ENCODE peak calls at places on chromosome 9, in ten cellular contexts. G, U, B, Z, Q, V, S, O, K and N are unnamed samples.
A peak's percentile ranks its signal among the peaks of the same experiment; 100 is the strongest.

GRCh38 chr9:94663139-94663538 is 23.8 kb upstream of the FBP1 start:
- DNase-seq in Q (no peak), Z (no peak), G (no peak), B (no peak), S (no peak), O (no peak), K (no peak), U (no peak), V (no peak), N (no peak)

GRCh38 chr9:134967547-134967930 is 49.8 kb upstream of the FCN1 start:
- DNase-seq in Q (no peak), G (no peak), K (no peak), U (no peak), S (peak; percentile 49), Z (no peak), O (no peak), B (no peak), V (no peak), N (no peak)

GRCh38 chr9:71675857-71676165 is 92.5 kb downstream of the CEMIP2 start:
- DNase-seq in S (no peak), U (no peak), Q (no peak), G (no peak), K (no peak), B (no peak), V (no peak), Z (no peak), O (peak; percentile 27), N (no peak)

GRCh38 chr9:87255437-87256155 is 242.1 kb upstream of the DAPK1 start:
- DNase-seq in V (no peak), S (no peak), G (no peak), Z (no peak), U (no peak), Q (no peak), B (no peak), O (no peak), K (no peak), N (no peak)

GRCh38 chr9:108620767-108621166 is 235.0 kb downstream of the ACTL7B start:
- DNase-seq in V (no peak), G (no peak), B (no peak), U (no peak), S (no peak), O (no peak), Q (no peak), Z (no peak), K (no peak), N (no peak)

GRCh38 chr9:112601646-112602045 is 115.0 kb downstream of the KIAA1958 start:
- DNase-seq in S (no peak), Q (no peak), U (no peak), K (no peak), G (no peak), O (no peak), Z (no peak), B (no peak), V (no peak), N (no peak)

GRCh38 chr9:99485461-99485860 is 263.4 kb downstream of the SEC61B start:
- DNase-seq in B (no peak), G (no peak), K (no peak), Q (no peak), V (no peak), Z (no peak), O (no peak), S (no peak), U (no peak), N (no peak)

GRCh38 chr9:5587024-5587423 is 41.9 kb upstream of the RIC1 start:
- DNase-seq in Z (no peak), V (no peak), G (no peak), O (no peak), B (no peak), Q (no peak), U (no peak), S (no peak), K (no peak), N (no peak)

GRCh38 chr9:34522971-34523797 is at the start of gene ENHO:
- DNase-seq in U (peak; percentile 79), V (peak; percentile 81), K (peak; percentile 71), S (peak; percentile 95), G (peak; percentile 80), Q (peak; percentile 91), Z (peak; percentile 90), B (peak; percentile 99), O (peak; percentile 90), N (peak; percentile 28)

GRCh38 chr9:115640887-115641286 is 512.7 kb upstream of the PAPPA start:
- DNase-seq in O (no peak), U (no peak), K (no peak), G (peak; percentile 4), V (no peak), S (no peak), B (no peak), Z (no peak), Q (no peak), N (no peak)

GRCh38 chr9:83138422-83139135 is 75.6 kb upstream of the RASEF start:
- DNase-seq in B (no peak), Z (no peak), U (no peak), O (no peak), S (no peak), Q (no peak), K (no peak), V (no peak), G (no peak), N (no peak)

GRCh38 chr9:83199240-83199639 is 136.3 kb upstream of the RASEF start:
- DNase-seq in Z (peak; percentile 53), Q (no peak), K (peak; percentile 43), S (no peak), B (no peak), G (peak; percentile 46), U (peak; percentile 37), V (peak; percentile 25), O (peak; percentile 32), N (no peak)

GRCh38 chr9:126809068-126809467 is 4.2 kb downstream of the ZBTB43 start:
- DNase-seq in S (no peak), U (no peak), V (no peak), Z (no peak), Q (no peak), O (no peak), K (no peak), B (no peak), G (no peak), N (no peak)

GRCh38 chr9:137317979-137318511 is 16.0 kb upstream of the NRARP start:
- DNase-seq in S (peak; percentile 69), K (no peak), G (no peak), U (no peak), Q (no peak), Z (no peak), V (no peak), O (no peak), B (peak; percentile 35), N (no peak)

GRCh38 chr9:14346826-14347407 is 33.0 kb upstream of the NFIB start:
- DNase-seq in K (no peak), V (peak; percentile 41), Q (no peak), G (no peak), O (no peak), S (no peak), U (no peak), Z (no peak), B (peak; percentile 50), N (no peak)

GRCh38 chr9:98107926-98108325 is 11.1 kb downstream of the TRIM14 start:
- DNase-seq in V (no peak), Q (no peak), S (no peak), G (no peak), K (no peak), Z (no peak), O (no peak), B (no peak), U (no peak), N (no peak)

GRCh38 chr9:114087721-114088120 is 9.6 kb upstream of the AMBP start:
- DNase-seq in O (no peak), S (peak; percentile 50), V (no peak), Z (no peak), K (no peak), B (no peak), U (no peak), Q (no peak), G (no peak), N (no peak)

GRCh38 chr9:1047605-1048235 is 2.4 kb upstream of the DMRT2 start:
- DNase-seq in Z (no peak), V (no peak), S (no peak), Q (no peak), U (no peak), B (no peak), O (peak; percentile 10), K (no peak), G (no peak), N (no peak)

GRCh38 chr9:12681620-12682019 is 11.6 kb upstream of the TYRP1 start:
- DNase-seq in U (no peak), Q (no peak), G (no peak), O (no peak), Z (no peak), V (no peak), S (no peak), K (no peak), B (no peak), N (no peak)

GRCh38 chr9:114029311-114030170 is 48.6 kb downstream of the AMBP start:
- DNase-seq in S (no peak), Z (peak; percentile 6), O (no peak), V (no peak), B (no peak), G (no peak), Q (peak; percentile 9), U (peak; percentile 8), K (no peak), N (no peak)

GRCh38 chr9:37978983-37979382 is 75.1 kb upstream of the SLC25A51 start:
- DNase-seq in G (no peak), Z (no peak), Q (no peak), V (no peak), B (no peak), U (no peak), O (no peak), S (peak; percentile 21), K (no peak), N (no peak)

GRCh38 chr9:123269316-123269715 is 930 bp upstream of the STRBP start:
- DNase-seq in Q (no peak), S (no peak), O (no peak), U (no peak), V (no peak), G (no peak), Z (no peak), K (no peak), B (no peak), N (no peak)

GRCh38 chr9:134061688-134062371 is 6.0 kb downstream of the BRD3 start:
- DNase-seq in K (no peak), B (peak; percentile 36), O (no peak), U (no peak), S (peak; percentile 78), G (no peak), V (no peak), Q (no peak), Z (no peak), N (no peak)

GRCh38 chr9:123682746-123683145 is 247.2 kb downstream of the DENND1A start:
- DNase-seq in K (no peak), S (no peak), Z (no peak), G (no peak), O (no peak), B (no peak), Q (no peak), V (no peak), U (no peak), N (no peak)

GRCh38 chr9:110960288-110960687 is 78.0 kb downstream of the LPAR1 start:
- DNase-seq in B (no peak), Q (no peak), V (no peak), G (no peak), Z (no peak), O (no peak), U (no peak), S (no peak), K (no peak), N (no peak)

GRCh38 chr9:133619791-133620190 is 10.6 kb upstream of the FAM163B start:
- DNase-seq in O (no peak), B (no peak), V (no peak), S (peak; percentile 71), Q (peak; percentile 46), U (no peak), Z (peak; percentile 24), G (peak; percentile 62), K (no peak), N (no peak)

GRCh38 chr9:134957945-134958227 is 40.2 kb upstream of the FCN1 start:
- DNase-seq in O (no peak), K (no peak), U (no peak), G (no peak), B (no peak), V (peak; percentile 5), S (peak; percentile 37), Q (no peak), Z (no peak), N (no peak)

GRCh38 chr9:78000221-78000620 is 31.4 kb downstream of the GNAQ start:
- DNase-seq in B (no peak), U (no peak), O (no peak), S (no peak), Q (no peak), G (no peak), K (no peak), Z (no peak), V (no peak), N (no peak)